ENCODE peak calls at places on chromosomes 1 and 21, in five cellular contexts. F is RCC 7860, V is A549, N is body of pancreas, P is kidney glomerular epithelial cell. H is an unnamed sample.

GRCh38 chr1:204697893-204698292 is 12.4 kb upstream of the LRRN2 start:
- DNase-seq in V (no peak), F (no peak), P (no peak), N (no peak), H (no peak)

GRCh38 chr1:1228187-1228586 is 3.6 kb downstream of the SDF4 start:
- DNase-seq in P (no peak), N (no peak), F (no peak), V (no peak), H (no peak)

GRCh38 chr21:42385619-42386018 is 10.2 kb downstream of the TMPRSS3 start:
- DNase-seq in F (no peak), V (no peak), P (no peak), N (no peak), H (no peak)

GRCh38 chr1:15094719-15095491 is 58.6 kb upstream of the TMEM51 start:
- DNase-seq in V (no peak), N (no peak), F (no peak), P (no peak), H (no peak)

GRCh38 chr1:54312874-54313316 is 93.3 kb downstream of the SSBP3 start:
- DNase-seq in F (peak; percentile 25), V (peak; percentile 18), P (peak; percentile 31), N (no peak), H (no peak)

GRCh38 chr1:231584117-231584516 is 42.5 kb upstream of the DISC1 start:
- DNase-seq in P (peak; percentile 15), F (peak; percentile 76), N (no peak), V (peak; percentile 86), H (no peak)

GRCh38 chr1:9037476-9038337 is 11.5 kb upstream of the SLC2A7 start:
- DNase-seq in F (no peak), N (no peak), P (no peak), V (no peak), H (no peak)

GRCh38 chr1:84300991-84301758 is at the start of gene SAMD13:
- DNase-seq in P (peak; percentile 76), V (peak; percentile 70), F (no peak), N (peak; percentile 84), H (peak; percentile 49)

GRCh38 chr1:9305216-9305615 is 12.5 kb downstream of the SPSB1 start:
- DNase-seq in V (no peak), N (no peak), P (no peak), F (no peak), H (no peak)

GRCh38 chr21:41689289-41689583 is 77.6 kb downstream of the RIPK4 start:
- DNase-seq in V (no peak), P (no peak), N (no peak), F (no peak), H (no peak)

GRCh38 chr1:174965006-174965971 is 34.5 kb upstream of the CACYBP start:
- DNase-seq in P (no peak), V (no peak), N (no peak), F (no peak), H (no peak)

GRCh38 chr1:200410566-200410878 is 686 bp upstream of the ZNF281 start:
- DNase-seq in P (peak; percentile 7), V (no peak), F (no peak), N (peak; percentile 26), H (no peak)

GRCh38 chr1:246012271-246012854 is 494.7 kb downstream of the SMYD3 start:
- DNase-seq in V (peak; percentile 42), N (no peak), F (no peak), P (peak; percentile 28), H (no peak)

GRCh38 chr1:153617677-153618076 is 1.6 kb upstream of the S100A14 start:
- DNase-seq in N (peak; percentile 62), P (no peak), V (no peak), F (peak; percentile 53), H (no peak)

GRCh38 chr1:10693152-10693496 is 103.3 kb downstream of the CASZ1 start:
- DNase-seq in N (no peak), V (no peak), F (no peak), P (no peak), H (no peak)

GRCh38 chr1:156494309-156494895 is 6.2 kb downstream of the MEF2D start:
- DNase-seq in N (no peak), P (no peak), V (no peak), F (no peak), H (no peak)

GRCh38 chr1:162627662-162628296 is 4.5 kb upstream of the DDR2 start:
- DNase-seq in V (peak; percentile 45), P (no peak), F (no peak), N (no peak), H (no peak)

GRCh38 chr1:195202271-195202670 is 1406.0 kb downstream of the KCNT2 start:
- DNase-seq in N (no peak), V (no peak), F (no peak), P (no peak), H (no peak)

GRCh38 chr1:228289996-228290881 is 82.4 kb downstream of the OBSCN start:
- DNase-seq in F (no peak), N (no peak), P (no peak), V (no peak), H (no peak)

GRCh38 chr1:43693371-43693770 is 14.0 kb upstream of the ST3GAL3 start:
- DNase-seq in P (no peak), F (no peak), N (no peak), V (no peak), H (no peak)

GRCh38 chr1:230749150-230749549 is 2.0 kb downstream of the CAPN9 start:
- DNase-seq in V (no peak), F (no peak), N (no peak), P (no peak), H (no peak)

GRCh38 chr1:23736437-23737134 is 6.7 kb upstream of the ELOA start:
- DNase-seq in V (no peak), F (no peak), N (no peak), P (no peak), H (no peak)

GRCh38 chr1:225533238-225533637 is 105.4 kb upstream of the LBR start:
- DNase-seq in P (no peak), N (no peak), F (no peak), V (no peak), H (no peak)

H was measured in epithelial cell of proximal tubule.